ENCODE peak calls at places on chromosomes 16 and 17, in six cellular contexts. W is PC-9, O is transverse colon, K is Caco-2, G is GM23248, J is PC-3. Y is an unnamed sample. For H3K4me1, the result is how much of the 10 kb centered on the place peaks cover.

GRCh38 chr17:68435876-68436842 is 21.1 kb downstream of the WIPI1 start:
- DNase-seq in W (peak), O (peak), K (peak), G (peak), J (peak), Y (peak)

GRCh38 chr17:44794699-44795413 is 35.2 kb downstream of the GJC1 start:
- DNase-seq in W (peak), O (no peak), K (no peak), G (peak), J (peak), Y (no peak)

GRCh38 chr16:29702307-29702706 is 23.3 kb downstream of the QPRT start:
- DNase-seq in W (no peak), O (no peak), K (no peak), G (no peak), J (no peak), Y (no peak)

GRCh38 chr17:2906907-2907306 is 110.7 kb downstream of the RAP1GAP2 start:
- DNase-seq in W (no peak), O (no peak), K (no peak), G (no peak), J (no peak), Y (no peak)

GRCh38 chr17:59154335-59154720 is 658 bp downstream of the SKA2 start:
- DNase-seq in W (peak), O (peak), K (peak), G (peak), J (peak), Y (peak)

GRCh38 chr17:59093702-59094231 is 12.9 kb downstream of the TRIM37 start:
- DNase-seq in W (peak), O (peak), K (peak), G (peak), J (peak), Y (peak)

GRCh38 chr17:50893183-50893993 is 27.2 kb upstream of the TOB1 start:
- DNase-seq in W (peak), O (peak), K (peak), G (peak), J (peak), Y (no peak)

GRCh38 chr16:75644240-75645012 is 3.0 kb downstream of the KARS1 start:
- DNase-seq in W (no peak), O (no peak), K (no peak), G (no peak), J (peak), Y (no peak)

GRCh38 chr17:66610734-66611133 is 224.2 kb upstream of the CACNG5 start:
- DNase-seq in W (no peak), O (no peak), K (peak), G (no peak), J (no peak), Y (no peak)

GRCh38 chr17:19877546-19877945 is 9.8 kb upstream of the ULK2 start:
- DNase-seq in W (no peak), O (no peak), K (no peak), G (no peak), J (no peak), Y (no peak)

GRCh38 chr16:709651-710499 is 4.3 kb upstream of the FBXL16 start:
- DNase-seq in W (peak), O (no peak), K (no peak), G (peak), J (peak), Y (no peak)

GRCh38 chr17:78357687-78358537 is 2.0 kb downstream of the SOCS3 start:
- DNase-seq in W (no peak), O (no peak), K (no peak), G (peak), J (no peak), Y (peak)

GRCh38 chr17:78359216-78359935 is 501 bp downstream of the SOCS3 start:
- DNase-seq in W (no peak), O (no peak), K (no peak), G (peak), J (no peak), Y (peak)

GRCh38 chr17:78357177-78357586 is 2.7 kb downstream of the SOCS3 start:
- DNase-seq in W (no peak), O (no peak), K (no peak), G (peak), J (peak), Y (peak)

GRCh38 chr17:78359936-78360370 is at the start of gene SOCS3:
- DNase-seq in W (peak), O (peak), K (peak), G (peak), J (peak), Y (peak)

DNA sequence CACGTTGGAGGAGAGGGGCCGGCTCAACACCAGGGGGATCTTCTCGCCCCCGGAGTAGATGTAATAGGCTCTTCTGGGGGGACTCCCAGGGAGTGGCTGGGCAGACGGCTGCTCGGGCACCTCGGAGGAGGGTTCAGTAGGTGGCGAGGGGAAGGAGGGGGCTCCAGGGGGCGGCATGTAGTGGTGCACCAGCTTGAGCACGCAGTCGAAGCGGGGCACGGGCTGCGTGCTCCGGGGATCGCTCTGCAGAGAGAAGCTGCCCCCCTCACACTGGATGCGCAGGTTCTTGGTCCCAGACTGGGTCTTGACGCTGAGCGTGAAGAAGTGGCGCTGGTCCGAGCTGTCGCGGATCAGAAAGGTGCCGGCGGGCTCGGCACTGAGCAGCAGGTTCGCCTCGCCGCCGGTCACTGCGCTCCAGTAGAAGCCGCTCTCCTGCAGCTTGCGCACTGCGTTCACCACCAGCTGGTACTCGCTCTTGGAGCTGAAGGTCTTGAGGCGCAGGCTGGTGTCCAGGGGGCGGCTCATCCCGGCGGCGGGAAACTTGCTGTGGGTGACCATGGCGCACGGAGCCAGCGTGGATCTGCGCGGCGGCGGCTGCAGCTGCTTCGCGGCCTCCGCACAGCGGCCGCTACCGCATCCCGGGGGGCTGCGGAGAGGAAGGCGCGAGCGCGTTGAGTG is 1.2 kb downstream of the SOCS3 start:
- DNase-seq in W (no peak), O (peak), K (no peak), G (peak), J (no peak), Y (no peak)
- H3K4me1 ChIP-seq in W (under half), O (under half), K (under half), G (under half), J (under half), Y (under half)

DNA sequence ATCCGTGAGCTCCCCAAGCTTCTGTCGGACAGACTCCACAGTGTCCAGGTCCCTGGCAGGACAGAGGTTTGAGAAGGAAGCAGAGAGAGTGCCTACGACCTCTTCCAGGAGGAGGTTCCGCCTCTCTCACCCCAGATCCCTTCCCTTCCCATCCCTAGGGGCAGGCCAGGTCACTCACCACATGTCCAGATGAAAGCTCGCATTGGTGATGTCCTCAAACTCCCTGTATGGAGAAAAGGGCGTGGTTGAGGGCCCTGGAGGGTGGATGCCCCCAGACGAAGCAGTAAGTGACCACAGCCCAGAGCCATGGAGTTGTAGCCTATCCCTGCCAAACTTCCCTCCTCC is 3.5 kb downstream of the UNC13D start:
- DNase-seq in W (no peak), O (no peak), K (no peak), G (no peak), J (no peak), Y (no peak)
- H3K4me1 ChIP-seq in W (under half), O (under half), K (under half), G (under half), J (under half), Y (under half)

GRCh38 chr16:72657791-72658190 is 390.1 kb downstream of the ZFHX3 start:
- DNase-seq in W (no peak), O (no peak), K (no peak), G (no peak), J (no peak), Y (no peak)
- H3K4me1 ChIP-seq in W (under half), O (under half), K (under half), G (under half), J (under half), Y (under half)

GRCh38 chr17:17826340-17826708 is 10.5 kb downstream of the SREBF1 start:
- DNase-seq in W (no peak), O (no peak), K (no peak), G (no peak), J (no peak), Y (no peak)

GRCh38 chr17:17822189-17822978 is 14.4 kb downstream of the SREBF1 start:
- DNase-seq in W (no peak), O (no peak), K (no peak), G (peak), J (no peak), Y (peak)

GRCh38 chr17:17824119-17824779 is 12.5 kb downstream of the SREBF1 start:
- DNase-seq in W (no peak), O (no peak), K (no peak), G (no peak), J (no peak), Y (no peak)

GRCh38 chr17:17824780-17825614 is 11.8 kb downstream of the SREBF1 start:
- DNase-seq in W (no peak), O (no peak), K (no peak), G (peak), J (no peak), Y (no peak)

GRCh38 chr17:17823433-17824118 is 13.2 kb downstream of the SREBF1 start:
- DNase-seq in W (peak), O (peak), K (peak), G (peak), J (peak), Y (peak)
- H3K4me1 ChIP-seq in W (half or more), O (half or more), K (under half), G (under half), J (half or more), Y (half or more)

DNA sequence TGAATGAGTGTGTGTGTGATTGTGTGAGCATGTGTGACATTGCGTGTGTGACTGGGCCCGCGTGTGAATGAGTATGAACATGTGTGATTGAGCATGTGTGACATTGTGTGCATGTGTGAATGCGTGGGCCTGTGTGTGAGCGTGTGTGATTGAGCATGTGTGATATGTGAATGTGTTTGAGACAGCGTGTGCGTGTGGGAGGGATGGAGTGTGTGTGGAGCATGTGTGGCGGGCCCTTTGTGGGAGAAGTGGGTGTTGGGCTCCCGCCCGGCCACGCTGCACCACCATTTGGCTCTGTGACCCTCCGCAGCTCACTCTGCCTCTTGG is 22.7 kb upstream of the GSE1 start:
- DNase-seq in W (no peak), O (no peak), K (no peak), G (no peak), J (no peak), Y (no peak)
- H3K4me1 ChIP-seq in W (under half), O (under half), K (under half), G (under half), J (under half), Y (under half)

DNA sequence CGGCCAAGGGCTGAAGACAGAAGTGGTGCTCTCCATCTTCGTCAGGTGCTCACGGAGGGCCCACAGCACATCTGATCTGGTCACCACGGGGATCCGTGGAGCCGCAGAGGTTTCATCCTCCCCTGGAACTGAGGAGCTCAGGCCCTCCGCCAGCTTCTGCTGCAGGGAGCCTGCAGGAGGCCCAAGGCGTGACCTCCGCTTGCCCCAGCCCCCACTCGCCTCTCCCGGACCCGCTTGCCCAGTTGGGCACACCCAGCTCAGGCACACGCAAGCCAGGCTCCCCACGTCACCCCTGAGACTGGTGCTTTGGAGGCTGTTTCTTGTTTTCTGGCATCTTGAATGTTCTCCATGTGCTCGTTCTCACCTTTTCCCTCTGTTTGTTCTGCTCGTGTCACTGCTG is 39.4 kb upstream of the CHMP6 start:
- DNase-seq in W (no peak), O (no peak), K (no peak), G (no peak), J (no peak), Y (no peak)
- H3K4me1 ChIP-seq in W (under half), O (under half), K (under half), G (under half), J (under half), Y (under half)